ENCODE peak calls at places on chromosomes 12 and 14, in nine cellular contexts. K is SK-N-SH; M is psoas muscle; O is stomach; R is heart left ventricle; G is naive thymus-derived CD4-positive, alpha-beta T cell; P is right cardiac atrium; C is heart right ventricle; N is tibial artery. Q is an unnamed sample.

GRCh38 chr12:124386059-124386458 is 91.2 kb downstream of the RFLNA start:
- DNase-seq in O (no peak), N (no peak), M (peak; percentile 66), C (peak; percentile 64), K (no peak), G (no peak), R (peak; percentile 85), P (peak; percentile 83), Q (no peak)

GRCh38 chr14:100132161-100132902 is 27.1 kb downstream of the DEGS2 start:
- DNase-seq in M (peak; percentile 71), C (no peak), O (no peak), R (no peak), K (peak; percentile 58), G (no peak), N (peak; percentile 56), P (no peak), Q (no peak)

GRCh38 chr14:96104469-96105057 is 65.4 kb downstream of the C14orf132 start:
- DNase-seq in N (peak; percentile 90), P (peak; percentile 72), M (peak; percentile 88), G (no peak), O (peak; percentile 71), R (peak; percentile 76), K (no peak), C (peak; percentile 47), Q (no peak)

GRCh38 chr12:20040844-20041243 is 327.5 kb upstream of the PDE3A start:
- DNase-seq in R (peak; percentile 66), P (peak; percentile 56), K (no peak), O (no peak), G (no peak), C (peak; percentile 48), N (peak; percentile 33), M (no peak), Q (no peak)

GRCh38 chr14:61536661-61537566 is 158.4 kb upstream of the HIF1A start:
- DNase-seq in G (no peak), K (no peak), R (no peak), O (no peak), C (no peak), P (no peak), M (no peak), N (no peak), Q (no peak)

GRCh38 chr12:109999649-109999971 is 380 bp downstream of the ANKRD13A start:
- DNase-seq in P (no peak), G (no peak), R (no peak), C (no peak), M (no peak), N (no peak), K (no peak), O (no peak), Q (no peak)

GRCh38 chr12:104957388-104958008 is 592 bp downstream of the SLC41A2 start:
- DNase-seq in G (no peak), C (peak; percentile 12), P (no peak), M (peak; percentile 38), R (peak; percentile 40), O (peak; percentile 52), K (peak; percentile 77), N (peak; percentile 41), Q (no peak)

GRCh38 chr14:95301527-95302187 is 18.1 kb downstream of the CLMN start:
- DNase-seq in M (no peak), O (no peak), P (no peak), K (no peak), G (no peak), N (no peak), R (no peak), C (no peak), Q (no peak)

GRCh38 chr14:50260072-50260471 is 28.7 kb upstream of the SOS2 start:
- DNase-seq in P (no peak), O (no peak), M (no peak), R (no peak), K (no peak), N (no peak), G (no peak), C (no peak), Q (no peak)

GRCh38 chr14:88614218-88614907 is 51.5 kb downstream of the ZC3H14 start:
- DNase-seq in O (no peak), K (no peak), G (no peak), N (no peak), R (no peak), C (no peak), M (no peak), P (no peak), Q (no peak)

GRCh38 chr14:55160989-55161388 is 30.4 kb downstream of the DLGAP5 start:
- DNase-seq in P (no peak), C (no peak), M (no peak), N (no peak), O (no peak), K (peak; percentile 50), R (no peak), G (no peak), Q (no peak)

GRCh38 chr12:65278576-65279386 is at the start of gene MSRB3:
- DNase-seq in R (peak; percentile 90), O (peak; percentile 43), G (no peak), N (peak; percentile 69), K (peak; percentile 75), C (peak; percentile 85), P (peak; percentile 93), M (peak; percentile 79), Q (no peak)

GRCh38 chr14:34465069-34465859 is 3.2 kb upstream of the SPTSSA start:
- DNase-seq in K (no peak), N (no peak), O (no peak), G (no peak), C (no peak), R (no peak), P (no peak), M (no peak), Q (no peak)

GRCh38 chr14:21997300-21997699 is 323.7 kb upstream of the OR4E1 start:
- DNase-seq in M (no peak), C (no peak), R (no peak), P (no peak), G (peak; percentile 39), K (no peak), N (no peak), O (no peak), Q (peak; percentile 57)

GRCh38 chr12:57233357-57234232 is 4.1 kb downstream of the SHMT2 start:
- DNase-seq in K (no peak), P (peak; percentile 66), O (no peak), M (peak; percentile 15), R (peak; percentile 31), N (no peak), G (no peak), C (no peak), Q (no peak)

GRCh38 chr12:87280356-87280755 is 748.8 kb downstream of the C12orf50 start:
- DNase-seq in M (no peak), C (no peak), N (no peak), G (no peak), K (no peak), P (no peak), O (no peak), R (no peak), Q (no peak)

GRCh38 chr12:87280893-87281292 is 748.3 kb downstream of the C12orf50 start:
- DNase-seq in R (no peak), O (no peak), K (no peak), C (no peak), N (no peak), M (no peak), P (no peak), G (no peak), Q (no peak)

GRCh38 chr12:87283111-87283510 is 746.1 kb downstream of the C12orf50 start:
- DNase-seq in P (no peak), O (no peak), R (no peak), G (no peak), N (no peak), K (no peak), M (no peak), C (no peak), Q (no peak)
- H3K4me1 ChIP-seq in P (no peaks in the 10 kb centered on the region), O (no peaks in the 10 kb centered on the region), R (no peaks in the 10 kb centered on the region), G (no peaks in the 10 kb centered on the region), N (no peaks in the 10 kb centered on the region), K (no peaks in the 10 kb centered on the region), M (no peaks in the 10 kb centered on the region), C (no peaks in the 10 kb centered on the region), Q (no peaks in the 10 kb centered on the region)

DNA sequence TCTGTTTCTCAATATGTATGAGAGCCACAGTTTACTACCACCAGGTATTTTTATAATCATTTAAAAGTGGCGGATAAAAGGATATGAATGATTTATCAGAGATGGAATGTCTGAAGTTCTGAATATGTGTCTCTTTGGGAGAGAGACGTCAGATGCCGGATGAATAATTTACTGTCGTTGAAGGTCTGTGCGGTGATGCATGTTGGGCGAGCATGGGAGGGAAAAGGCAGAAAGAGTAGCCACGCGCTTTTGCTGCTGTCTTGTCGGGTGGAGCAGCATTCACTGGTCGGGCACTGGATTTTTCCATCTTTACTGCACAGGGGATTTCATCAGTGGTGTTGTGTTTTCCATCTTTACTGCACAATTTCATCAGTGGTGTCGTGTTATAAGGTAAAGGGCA is 65.6 kb downstream of the SYNE2 start:
- DNase-seq in P (no peak), O (no peak), M (no peak), C (no peak), K (no peak), G (no peak), R (no peak), N (no peak), Q (no peak)
- H3K4me1 ChIP-seq in P (peaks cover 3% of the 10 kb centered on the region), O (peaks cover 12% of the 10 kb centered on the region), M (peaks cover 6% of the 10 kb centered on the region), C (peaks cover 8% of the 10 kb centered on the region), K (no peaks in the 10 kb centered on the region), G (no peaks in the 10 kb centered on the region), R (peaks cover 4% of the 10 kb centered on the region), N (no peaks in the 10 kb centered on the region), Q (peaks cover 7% of the 10 kb centered on the region)

DNA sequence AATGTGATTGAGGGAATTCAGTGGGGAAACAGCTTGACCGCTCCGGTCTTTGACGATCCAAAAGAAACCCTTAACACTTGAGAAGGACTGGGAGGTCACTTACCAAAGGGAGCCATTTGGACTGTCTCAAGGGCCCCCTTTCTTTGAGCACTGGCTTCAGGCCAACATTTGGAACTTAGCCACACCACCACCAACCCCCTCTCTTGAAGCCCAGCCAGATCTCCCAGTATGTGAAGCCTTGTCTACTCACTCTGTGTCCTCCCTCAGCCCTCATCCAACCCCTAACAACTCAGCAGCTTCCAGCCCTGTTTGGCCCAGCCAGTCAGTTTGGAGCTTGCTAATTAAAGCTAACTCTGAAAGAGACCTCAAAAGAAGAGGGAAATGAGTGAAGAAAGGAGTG is 3.7 kb upstream of the BLOC1S1 start:
- DNase-seq in P (peak; percentile 84), C (peak; percentile 83), R (peak; percentile 84), K (no peak), O (no peak), M (peak; percentile 24), G (no peak), N (no peak), Q (no peak)
- H3K4me1 ChIP-seq in P (peaks cover 9% of the 10 kb centered on the region), C (peaks cover 62% of the 10 kb centered on the region), R (peaks cover 63% of the 10 kb centered on the region), K (peaks cover 14% of the 10 kb centered on the region), O (peaks cover 55% of the 10 kb centered on the region), M (peaks cover 60% of the 10 kb centered on the region), G (peaks cover 19% of the 10 kb centered on the region), N (no peaks in the 10 kb centered on the region), Q (peaks cover 27% of the 10 kb centered on the region)

DNA sequence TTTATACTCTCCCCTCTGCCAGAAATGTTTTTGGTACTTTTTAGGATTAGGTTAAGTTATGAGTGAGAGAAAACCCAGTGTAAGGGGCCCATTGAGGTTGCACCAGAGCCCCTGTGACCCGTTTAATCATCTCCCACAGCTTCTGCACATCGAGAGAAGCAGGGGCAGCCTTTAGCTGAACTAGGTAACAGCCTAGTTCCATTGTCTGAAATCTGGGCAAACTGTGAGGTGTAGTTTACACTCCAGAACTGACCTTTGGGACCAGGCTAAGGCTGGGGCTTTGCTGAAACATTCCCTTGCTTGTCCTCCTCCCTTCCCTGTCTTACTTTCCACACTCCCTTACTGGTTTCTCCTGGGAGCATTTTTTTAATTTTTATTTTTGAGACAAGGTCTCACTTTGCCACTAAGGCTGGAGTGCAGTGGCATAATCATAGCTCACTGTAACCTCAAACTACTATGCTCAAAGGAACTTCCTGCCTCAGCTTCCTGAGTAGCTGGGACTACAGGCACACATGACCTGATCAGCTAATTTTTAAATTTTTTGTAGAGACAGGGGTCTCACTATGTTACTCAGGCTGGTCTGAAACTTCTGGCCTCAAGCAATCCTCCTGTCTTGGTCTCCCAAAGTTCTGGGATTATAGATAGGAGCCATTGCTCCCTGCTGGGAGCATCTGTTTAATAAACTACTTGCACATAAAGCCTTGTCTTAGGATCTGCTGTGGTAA is 25.9 kb upstream of the DHRS2 start:
- DNase-seq in K (no peak), P (no peak), R (no peak), G (peak; percentile 11), N (no peak), O (no peak), M (no peak), C (no peak), Q (no peak)
- H3K4me1 ChIP-seq in K (no peaks in the 10 kb centered on the region), P (no peaks in the 10 kb centered on the region), R (no peaks in the 10 kb centered on the region), G (peaks cover 20% of the 10 kb centered on the region), N (no peaks in the 10 kb centered on the region), O (peaks cover 51% of the 10 kb centered on the region), M (no peaks in the 10 kb centered on the region), C (no peaks in the 10 kb centered on the region), Q (peaks cover 29% of the 10 kb centered on the region)

Q was measured in CD8-positive, alpha-beta memory T cell.